ENCODE peak calls at places on chromosomes 12 and 14, in nine cellular contexts. V is kidney tubule cell; C is iPS-NIHi11; J is A549; S is T-helper 2 cell; O is heart left ventricle; Q is NCI-H146; D is HEK293T; I is naive thymus-derived CD4-positive, alpha-beta T cell. U is an unnamed sample.

GRCh38 chr14:78836777-78837176 is 666.6 kb downstream of the NRXN3 start:
- DNase-seq in J (peak), D (peak), S (no peak), C (peak), V (peak), Q (peak), O (no peak), I (no peak), U (no peak)

GRCh38 chr12:97602315-97602714 is 139.7 kb downstream of the RMST start:
- DNase-seq in I (no peak), C (no peak), Q (no peak), O (no peak), S (no peak), D (no peak), J (no peak), V (no peak), U (no peak)

GRCh38 chr12:47991106-47991550 is 13.1 kb downstream of the COL2A1 start:
- DNase-seq in O (no peak), Q (no peak), D (no peak), J (no peak), C (no peak), V (no peak), S (no peak), I (no peak), U (peak)

GRCh38 chr12:14836336-14837210 is 6.8 kb downstream of the ART4 start:
- DNase-seq in S (no peak), V (peak), Q (no peak), O (no peak), J (peak), D (no peak), I (no peak), C (no peak), U (no peak)

GRCh38 chr14:36517242-36518030 is 2.6 kb downstream of the NKX2-1 start:
- DNase-seq in C (peak), O (no peak), V (no peak), I (no peak), S (no peak), D (no peak), J (no peak), Q (no peak), U (no peak)

GRCh38 chr12:56337753-56338221 is 897 bp upstream of the IL23A start:
- DNase-seq in V (no peak), J (no peak), D (no peak), I (no peak), Q (no peak), O (no peak), S (no peak), C (no peak), U (no peak)

GRCh38 chr14:50559990-50560928 is at the start of gene ATL1:
- DNase-seq in I (peak), S (peak), C (peak), D (peak), V (peak), O (peak), J (peak), Q (peak), U (peak)

GRCh38 chr14:49861923-49862673 is 9.5 kb upstream of the NEMF start:
- DNase-seq in I (peak), V (peak), J (peak), D (peak), Q (peak), C (peak), O (peak), S (peak), U (peak)

GRCh38 chr12:123388948-123389559 is 5.1 kb downstream of the KMT5A start:
- DNase-seq in J (no peak), D (peak), C (peak), V (no peak), Q (peak), S (no peak), O (no peak), I (no peak), U (no peak)

GRCh38 chr12:113674302-113674701 is 202.6 kb upstream of the LHX5 start:
- DNase-seq in Q (no peak), D (no peak), V (no peak), C (no peak), J (no peak), S (no peak), I (no peak), O (no peak), U (no peak)

GRCh38 chr12:102811125-102811737 is 105.8 kb downstream of the PAH start:
- DNase-seq in I (no peak), V (peak), C (peak), Q (peak), S (no peak), J (peak), D (peak), O (no peak), U (no peak)

GRCh38 chr12:123270380-123271181 is 1.1 kb downstream of the CDK2AP1 start:
- DNase-seq in V (peak), Q (no peak), I (no peak), O (no peak), C (no peak), S (no peak), D (peak), J (no peak), U (peak)

GRCh38 chr12:12439636-12440035 is 82.8 kb downstream of the BORCS5 start:
- DNase-seq in S (peak), D (no peak), J (peak), Q (no peak), O (no peak), I (no peak), C (no peak), V (peak), U (no peak)

GRCh38 chr12:89350661-89351488 is 1.4 kb downstream of the DUSP6 start:
- DNase-seq in I (peak), J (no peak), V (peak), O (no peak), D (no peak), Q (peak), C (no peak), S (no peak), U (peak)

GRCh38 chr14:60734465-60735242 is at the start of gene MNAT1:
- DNase-seq in V (peak), D (peak), Q (peak), S (peak), J (peak), O (peak), I (peak), C (peak), U (peak)

GRCh38 chr12:2650261-2651060 is 144.3 kb upstream of the FKBP4 start:
- DNase-seq in S (no peak), J (no peak), C (no peak), V (no peak), O (no peak), D (no peak), Q (no peak), I (no peak), U (no peak)

U was measured in activated B cell treated with CpG ODN at 0.5 μM for 24 hours.